ENCODE peak calls at places on chromosomes 2 and 18, in six cellular contexts. One of them, this sample, is unnamed.
A peak's percentile ranks its signal among the peaks of the same experiment; 100 is the strongest.

GRCh38 chr2:109415460-109416004 is 198.2 kb downstream of the SEPTIN10 start:
- DNase-seq in IMR-90: no peak
- DNase-seq in brain microvascular endothelial cell: no peak
- DNase-seq in kidney epithelial cell: no peak
- DNase-seq in A549: no peak
- DNase-seq in left lung: no peak
- DNase-seq in this sample: no peak

GRCh38 chr18:57422313-57422872 is 12.8 kb upstream of the ONECUT2 start:
- DNase-seq in brain microvascular endothelial cell: no peak
- DNase-seq in left lung: no peak
- DNase-seq in kidney epithelial cell: no peak
- DNase-seq in A549: no peak
- DNase-seq in IMR-90: no peak
- DNase-seq in this sample: no peak

GRCh38 chr18:24792164-24792563 is 331.7 kb downstream of the HRH4 start:
- DNase-seq in A549: no peak
- DNase-seq in left lung: no peak
- DNase-seq in IMR-90: peak; percentile 48
- DNase-seq in kidney epithelial cell: no peak
- DNase-seq in brain microvascular endothelial cell: no peak
- DNase-seq in this sample: no peak

GRCh38 chr2:44392338-44392943 is 30.7 kb downstream of the CAMKMT start:
- DNase-seq in kidney epithelial cell: no peak
- DNase-seq in IMR-90: peak; percentile 21
- DNase-seq in left lung: no peak
- DNase-seq in A549: peak; percentile 35
- DNase-seq in brain microvascular endothelial cell: peak; percentile 49
- DNase-seq in this sample: peak; percentile 34

GRCh38 chr18:60067426-60068210 is 167.8 kb downstream of the PMAIP1 start:
- DNase-seq in left lung: no peak
- DNase-seq in kidney epithelial cell: no peak
- DNase-seq in IMR-90: no peak
- DNase-seq in brain microvascular endothelial cell: no peak
- DNase-seq in A549: no peak
- DNase-seq in this sample: peak; percentile 9

GRCh38 chr2:218006741-218007140 is 3.9 kb upstream of the TNS1 start:
- DNase-seq in brain microvascular endothelial cell: no peak
- DNase-seq in A549: peak; percentile 60
- DNase-seq in left lung: no peak
- DNase-seq in kidney epithelial cell: no peak
- DNase-seq in IMR-90: peak; percentile 94
- DNase-seq in this sample: peak; percentile 92

GRCh38 chr2:70144443-70145167 is 46.2 kb downstream of the C2orf42 start:
- DNase-seq in brain microvascular endothelial cell: no peak
- DNase-seq in A549: no peak
- DNase-seq in IMR-90: no peak
- DNase-seq in left lung: no peak
- DNase-seq in kidney epithelial cell: no peak
- DNase-seq in this sample: no peak

GRCh38 chr2:71469403-71470398 is 16.3 kb downstream of the DYSF start:
- DNase-seq in kidney epithelial cell: no peak
- DNase-seq in A549: no peak
- DNase-seq in brain microvascular endothelial cell: no peak
- DNase-seq in IMR-90: no peak
- DNase-seq in left lung: no peak
- DNase-seq in this sample: no peak

GRCh38 chr18:36322734-36323133 is 25.2 kb downstream of the FHOD3 start:
- DNase-seq in IMR-90: no peak
- DNase-seq in kidney epithelial cell: no peak
- DNase-seq in brain microvascular endothelial cell: no peak
- DNase-seq in A549: no peak
- DNase-seq in left lung: no peak
- DNase-seq in this sample: no peak

GRCh38 chr2:57902578-57902977 is 144.0 kb upstream of the VRK2 start:
- DNase-seq in left lung: no peak
- DNase-seq in IMR-90: no peak
- DNase-seq in A549: no peak
- DNase-seq in kidney epithelial cell: no peak
- DNase-seq in brain microvascular endothelial cell: no peak
- DNase-seq in this sample: no peak
- H3K4me3 ChIP-seq in left lung: no peak overlapping the region
- H3K4me3 ChIP-seq in IMR-90: no peak overlapping the region
- H3K4me3 ChIP-seq in A549: no peak overlapping the region
- H3K4me3 ChIP-seq in kidney epithelial cell: no peak overlapping the region
- H3K4me3 ChIP-seq in brain microvascular endothelial cell: no peak overlapping the region
- H3K4me3 ChIP-seq in this sample: no peak overlapping the region

GRCh38 chr2:136117909-136118818 is at the start of gene CXCR4:
- DNase-seq in kidney epithelial cell: no peak
- DNase-seq in left lung: peak; percentile 86
- DNase-seq in brain microvascular endothelial cell: no peak
- DNase-seq in IMR-90: peak; percentile 2
- DNase-seq in A549: peak; percentile 47
- DNase-seq in this sample: peak; percentile 6
- TF ChIP-seq CTCF in kidney epithelial cell: peak; percentile 32
- TF ChIP-seq CTCF in left lung: no peak
- TF ChIP-seq CTCF in brain microvascular endothelial cell: peak; percentile 52
- TF ChIP-seq CTCF in IMR-90: no peak
- TF ChIP-seq CTCF in A549: no peak
- TF ChIP-seq CTCF in this sample: no peak

DNA sequence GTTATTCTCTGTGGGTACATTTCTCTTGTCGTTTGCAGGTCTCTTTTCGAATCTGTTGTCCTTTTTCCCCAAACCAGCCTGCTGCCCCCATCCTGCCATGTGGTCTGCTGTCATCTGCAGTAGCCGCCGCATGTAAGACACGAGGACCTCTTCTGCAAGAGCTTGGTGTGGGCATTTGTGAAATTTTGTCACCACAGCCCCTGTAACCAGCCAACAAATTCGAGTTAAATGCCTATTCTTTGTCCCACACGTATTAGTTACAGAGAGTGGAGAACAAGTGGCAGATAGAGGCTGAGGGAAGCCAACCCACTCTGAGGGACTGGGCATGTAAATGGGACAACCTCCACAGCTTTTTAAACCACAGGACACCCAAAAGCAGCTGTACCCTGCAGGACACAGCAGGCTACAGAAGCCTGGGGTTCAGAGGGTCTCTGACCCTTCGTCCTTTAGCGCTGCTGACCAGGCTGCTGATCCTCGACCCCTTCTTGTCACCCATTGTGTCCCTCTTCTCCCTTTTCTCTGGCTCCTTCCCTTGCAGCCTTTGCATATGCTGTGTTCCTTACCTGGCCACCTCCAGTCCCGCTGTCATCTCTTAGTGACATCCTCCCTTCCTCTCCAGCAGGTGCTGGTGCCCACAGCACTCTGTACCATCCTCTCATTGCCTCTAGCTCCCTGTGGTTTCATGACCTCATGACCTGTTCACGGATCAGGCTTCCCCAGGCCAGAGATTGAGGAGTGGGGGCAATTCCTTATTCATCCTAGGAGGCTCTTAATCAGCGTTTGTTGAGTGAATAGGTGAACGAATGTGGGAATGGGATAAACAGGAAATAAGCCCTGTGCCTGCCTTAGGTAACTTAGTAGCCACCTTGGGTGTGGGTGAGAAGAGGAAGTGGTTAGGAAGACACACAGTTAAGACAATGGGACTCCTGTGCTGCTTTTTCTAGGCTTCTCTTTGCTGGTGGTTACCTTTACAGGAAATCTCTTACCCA is 35.3 kb downstream of the ITGA6 start:
- DNase-seq in A549: no peak
- DNase-seq in brain microvascular endothelial cell: no peak
- DNase-seq in left lung: no peak
- DNase-seq in IMR-90: no peak
- DNase-seq in kidney epithelial cell: no peak
- DNase-seq in this sample: no peak
- H3K4me3 ChIP-seq in A549: no peak overlapping the region
- H3K4me3 ChIP-seq in brain microvascular endothelial cell: no peak overlapping the region
- H3K4me3 ChIP-seq in left lung: no peak overlapping the region
- H3K4me3 ChIP-seq in IMR-90: no peak overlapping the region
- H3K4me3 ChIP-seq in kidney epithelial cell: no peak overlapping the region
- H3K4me3 ChIP-seq in this sample: no peak overlapping the region

DNA sequence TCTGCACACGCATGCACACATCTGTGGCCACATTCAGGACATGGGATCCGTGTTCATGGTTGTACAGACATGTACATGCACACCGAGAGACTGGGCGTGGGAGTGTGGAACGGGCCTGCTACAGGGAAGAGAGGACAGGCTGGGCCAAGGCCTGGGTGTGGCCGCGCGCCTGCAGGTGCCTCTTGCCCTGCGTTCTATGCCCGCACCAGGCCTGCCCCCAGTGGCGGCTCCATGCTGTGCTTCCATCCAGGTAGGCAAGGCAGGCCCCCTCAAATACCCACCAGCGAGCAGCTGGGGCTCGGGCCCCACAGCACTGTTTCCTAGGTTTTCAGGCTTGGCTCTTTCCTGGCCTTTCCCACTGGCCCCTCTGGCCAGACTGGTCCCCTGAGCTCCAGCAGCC is 15.5 kb upstream of the PTMA start:
- DNase-seq in kidney epithelial cell: no peak
- DNase-seq in IMR-90: no peak
- DNase-seq in brain microvascular endothelial cell: no peak
- DNase-seq in left lung: no peak
- DNase-seq in A549: no peak
- DNase-seq in this sample: no peak
- TF ChIP-seq CTCF in kidney epithelial cell: no peak
- TF ChIP-seq CTCF in IMR-90: no peak
- TF ChIP-seq CTCF in brain microvascular endothelial cell: no peak
- TF ChIP-seq CTCF in left lung: no peak
- TF ChIP-seq CTCF in A549: no peak
- TF ChIP-seq CTCF in this sample: no peak

GRCh38 chr2:77520981-77521380 is 1.2 kb downstream of the LRRTM4 start:
- DNase-seq in kidney epithelial cell: no peak
- DNase-seq in brain microvascular endothelial cell: no peak
- DNase-seq in left lung: no peak
- DNase-seq in A549: no peak
- DNase-seq in IMR-90: no peak
- DNase-seq in this sample: no peak
- H3K4me3 ChIP-seq in kidney epithelial cell: no peak overlapping the region
- H3K4me3 ChIP-seq in brain microvascular endothelial cell: no peak overlapping the region
- H3K4me3 ChIP-seq in left lung: no peak overlapping the region
- H3K4me3 ChIP-seq in A549: no peak overlapping the region
- H3K4me3 ChIP-seq in IMR-90: no peak overlapping the region
- H3K4me3 ChIP-seq in this sample: no peak overlapping the region

GRCh38 chr2:140808211-140808610 is 1322.6 kb downstream of the LRP1B start:
- DNase-seq in brain microvascular endothelial cell: no peak
- DNase-seq in kidney epithelial cell: no peak
- DNase-seq in IMR-90: no peak
- DNase-seq in left lung: no peak
- DNase-seq in A549: no peak
- DNase-seq in this sample: no peak

GRCh38 chr2:140814141-140814540 is 1316.7 kb downstream of the LRP1B start:
- DNase-seq in left lung: no peak
- DNase-seq in A549: no peak
- DNase-seq in brain microvascular endothelial cell: no peak
- DNase-seq in IMR-90: no peak
- DNase-seq in kidney epithelial cell: no peak
- DNase-seq in this sample: no peak

GRCh38 chr2:140804682-140805235 is 1326.1 kb downstream of the LRP1B start:
- DNase-seq in left lung: no peak
- DNase-seq in A549: no peak
- DNase-seq in brain microvascular endothelial cell: no peak
- DNase-seq in IMR-90: no peak
- DNase-seq in kidney epithelial cell: no peak
- DNase-seq in this sample: no peak

DNA sequence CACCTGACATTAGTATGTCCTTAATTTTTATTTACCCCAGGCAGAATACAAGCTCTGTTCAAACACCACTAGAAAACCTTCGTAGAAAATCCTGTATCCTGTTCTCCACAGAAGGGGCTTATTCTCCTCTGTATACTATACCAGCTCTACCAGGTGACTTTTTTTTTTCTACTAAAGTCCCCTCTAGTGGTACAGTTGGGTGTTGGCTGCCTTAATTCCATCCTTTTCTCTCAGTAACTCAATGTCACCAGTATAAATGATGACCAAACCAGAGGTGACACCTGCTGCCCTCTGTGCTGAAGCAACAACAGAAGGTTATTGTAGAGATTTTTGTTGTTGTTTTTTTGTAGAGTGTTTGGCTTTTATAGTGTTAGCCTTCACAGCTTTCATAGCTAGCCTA is 1322.0 kb downstream of the LRP1B start:
- DNase-seq in left lung: no peak
- DNase-seq in kidney epithelial cell: no peak
- DNase-seq in brain microvascular endothelial cell: no peak
- DNase-seq in IMR-90: no peak
- DNase-seq in A549: peak; percentile 32
- DNase-seq in this sample: no peak
- TF ChIP-seq CTCF in left lung: no peak
- TF ChIP-seq CTCF in kidney epithelial cell: peak; percentile 9
- TF ChIP-seq CTCF in brain microvascular endothelial cell: peak; percentile 18
- TF ChIP-seq CTCF in IMR-90: no peak
- TF ChIP-seq CTCF in A549: peak; percentile 20
- TF ChIP-seq CTCF in this sample: no peak

GRCh38 chr2:241036397-241036963 is 38.1 kb downstream of the SNED1 start:
- DNase-seq in IMR-90: no peak
- DNase-seq in kidney epithelial cell: no peak
- DNase-seq in A549: no peak
- DNase-seq in left lung: peak; percentile 63
- DNase-seq in brain microvascular endothelial cell: no peak
- DNase-seq in this sample: no peak
- H3K4me3 ChIP-seq in IMR-90: no peak overlapping the region
- H3K4me3 ChIP-seq in kidney epithelial cell: no peak overlapping the region
- H3K4me3 ChIP-seq in A549: no peak overlapping the region
- H3K4me3 ChIP-seq in left lung: peak overlapping the region; percentile 11
- H3K4me3 ChIP-seq in brain microvascular endothelial cell: no peak overlapping the region
- H3K4me3 ChIP-seq in this sample: no peak overlapping the region

DNA sequence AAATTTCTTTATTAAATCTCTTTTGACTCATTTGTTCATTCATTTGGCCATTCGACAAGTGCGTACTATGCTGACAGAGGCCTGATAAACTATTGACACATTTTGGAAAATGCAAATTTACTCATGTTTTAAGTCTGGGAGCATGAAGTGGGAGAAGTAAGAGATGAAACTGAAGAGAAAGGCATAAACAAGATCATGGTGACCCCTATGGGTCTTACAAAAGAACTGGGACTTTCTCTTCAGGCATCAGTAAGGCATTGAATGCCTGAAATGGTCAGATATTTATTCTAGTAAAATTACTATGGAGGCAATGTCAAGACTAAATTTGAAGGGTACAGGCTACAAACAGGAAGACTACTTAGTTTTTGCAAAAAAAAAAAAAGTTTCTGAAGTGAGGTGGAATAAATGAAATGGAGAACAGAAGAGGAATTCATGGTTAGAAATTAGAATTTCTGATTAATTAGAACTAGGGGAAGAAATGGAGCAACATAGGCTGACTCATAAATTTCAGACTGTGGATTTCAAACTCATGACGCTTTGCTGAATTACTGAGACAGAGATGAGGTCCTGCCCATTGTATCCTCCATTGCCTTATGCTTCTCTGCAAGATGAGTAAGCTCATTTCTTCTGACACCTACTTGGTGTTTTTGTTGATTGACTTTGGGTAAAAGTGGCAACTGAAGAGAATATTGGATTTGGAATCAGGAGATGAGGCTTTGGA is 32.7 kb downstream of the VSNL1 start:
- DNase-seq in kidney epithelial cell: no peak
- DNase-seq in IMR-90: no peak
- DNase-seq in left lung: no peak
- DNase-seq in A549: no peak
- DNase-seq in brain microvascular endothelial cell: no peak
- DNase-seq in this sample: peak; percentile 15
- TF ChIP-seq CTCF in kidney epithelial cell: peak; percentile 26
- TF ChIP-seq CTCF in IMR-90: peak; percentile 14
- TF ChIP-seq CTCF in left lung: no peak
- TF ChIP-seq CTCF in A549: no peak
- TF ChIP-seq CTCF in brain microvascular endothelial cell: peak; percentile 34
- TF ChIP-seq CTCF in this sample: peak; percentile 35

GRCh38 chr2:201116115-201116958 is at the start of gene CFLAR:
- DNase-seq in brain microvascular endothelial cell: peak; percentile 91
- DNase-seq in IMR-90: peak; percentile 75
- DNase-seq in A549: peak; percentile 80
- DNase-seq in kidney epithelial cell: no peak
- DNase-seq in left lung: peak; percentile 87
- DNase-seq in this sample: peak; percentile 84
- H3K4me3 ChIP-seq in brain microvascular endothelial cell: peak within 1 kb of the TSS; percentile 74
- H3K4me3 ChIP-seq in IMR-90: peak within 1 kb of the TSS; percentile 58
- H3K4me3 ChIP-seq in A549: peak within 1 kb of the TSS; percentile 69
- H3K4me3 ChIP-seq in kidney epithelial cell: peak within 1 kb of the TSS; percentile 69
- H3K4me3 ChIP-seq in left lung: peak within 1 kb of the TSS; percentile 71
- H3K4me3 ChIP-seq in this sample: peak within 1 kb of the TSS; percentile 77